ENCODE peak calls at places on chromosomes 2 and 18, in ten cellular contexts. One of them, this sample, is unnamed.

GRCh38 chr2:134228493-134228903 is 25.4 kb upstream of the MGAT5 start:
- DNase-seq in AG04450: no peak
- DNase-seq in astrocyte: no peak
- DNase-seq in colonic mucosa: peak; percentile 45
- DNase-seq in stomach: no peak
- DNase-seq in transverse colon: no peak
- DNase-seq in upper lobe of right lung: no peak
- DNase-seq in cardiac muscle cell: no peak
- DNase-seq in effector memory CD4-positive, alpha-beta T cell: no peak
- DNase-seq in endodermal cell: no peak
- DNase-seq in this sample: no peak

GRCh38 chr2:231489990-231490389 is 25.7 kb upstream of the NCL start:
- DNase-seq in astrocyte: no peak
- DNase-seq in upper lobe of right lung: peak; percentile 65
- DNase-seq in stomach: peak; percentile 30
- DNase-seq in effector memory CD4-positive, alpha-beta T cell: no peak
- DNase-seq in transverse colon: peak; percentile 19
- DNase-seq in AG04450: no peak
- DNase-seq in colonic mucosa: no peak
- DNase-seq in endodermal cell: peak; percentile 70
- DNase-seq in cardiac muscle cell: peak; percentile 12
- DNase-seq in this sample: peak; percentile 55

GRCh38 chr2:237565974-237566373 is 400 bp upstream of the PRLH start:
- DNase-seq in upper lobe of right lung: no peak
- DNase-seq in astrocyte: no peak
- DNase-seq in cardiac muscle cell: no peak
- DNase-seq in colonic mucosa: no peak
- DNase-seq in transverse colon: no peak
- DNase-seq in effector memory CD4-positive, alpha-beta T cell: no peak
- DNase-seq in stomach: no peak
- DNase-seq in endodermal cell: no peak
- DNase-seq in AG04450: no peak
- DNase-seq in this sample: no peak

GRCh38 chr2:150271952-150272351 is 215.5 kb downstream of the RND3 start:
- DNase-seq in cardiac muscle cell: peak; percentile 35
- DNase-seq in endodermal cell: no peak
- DNase-seq in astrocyte: peak; percentile 85
- DNase-seq in effector memory CD4-positive, alpha-beta T cell: no peak
- DNase-seq in upper lobe of right lung: no peak
- DNase-seq in transverse colon: no peak
- DNase-seq in stomach: no peak
- DNase-seq in colonic mucosa: no peak
- DNase-seq in AG04450: peak; percentile 74
- DNase-seq in this sample: no peak

GRCh38 chr2:16105178-16105663 is 164.9 kb downstream of the MYCN start:
- DNase-seq in endodermal cell: no peak
- DNase-seq in astrocyte: no peak
- DNase-seq in colonic mucosa: no peak
- DNase-seq in stomach: no peak
- DNase-seq in AG04450: no peak
- DNase-seq in cardiac muscle cell: no peak
- DNase-seq in effector memory CD4-positive, alpha-beta T cell: no peak
- DNase-seq in upper lobe of right lung: no peak
- DNase-seq in transverse colon: no peak
- DNase-seq in this sample: no peak

GRCh38 chr2:74975016-74975415 is 16.6 kb downstream of the POLE4 start:
- DNase-seq in astrocyte: no peak
- DNase-seq in effector memory CD4-positive, alpha-beta T cell: no peak
- DNase-seq in AG04450: no peak
- DNase-seq in endodermal cell: no peak
- DNase-seq in upper lobe of right lung: no peak
- DNase-seq in colonic mucosa: no peak
- DNase-seq in stomach: no peak
- DNase-seq in transverse colon: no peak
- DNase-seq in cardiac muscle cell: peak; percentile 51
- DNase-seq in this sample: no peak

GRCh38 chr18:58887613-58887963 is 22.9 kb downstream of the ZNF532 start:
- DNase-seq in effector memory CD4-positive, alpha-beta T cell: no peak
- DNase-seq in AG04450: no peak
- DNase-seq in cardiac muscle cell: peak; percentile 78
- DNase-seq in upper lobe of right lung: peak; percentile 82
- DNase-seq in transverse colon: peak; percentile 67
- DNase-seq in stomach: peak; percentile 38
- DNase-seq in astrocyte: peak; percentile 86
- DNase-seq in colonic mucosa: peak; percentile 50
- DNase-seq in endodermal cell: peak; percentile 35
- DNase-seq in this sample: peak; percentile 30

GRCh38 chr2:138421315-138421970 is 80.1 kb upstream of the SPOPL start:
- DNase-seq in transverse colon: no peak
- DNase-seq in endodermal cell: no peak
- DNase-seq in colonic mucosa: no peak
- DNase-seq in upper lobe of right lung: no peak
- DNase-seq in cardiac muscle cell: peak; percentile 7
- DNase-seq in astrocyte: peak; percentile 44
- DNase-seq in stomach: no peak
- DNase-seq in AG04450: no peak
- DNase-seq in effector memory CD4-positive, alpha-beta T cell: no peak
- DNase-seq in this sample: no peak

GRCh38 chr18:76420888-76421287 is 74.2 kb downstream of the ZNF516 start:
- DNase-seq in cardiac muscle cell: no peak
- DNase-seq in effector memory CD4-positive, alpha-beta T cell: no peak
- DNase-seq in endodermal cell: no peak
- DNase-seq in colonic mucosa: no peak
- DNase-seq in astrocyte: no peak
- DNase-seq in upper lobe of right lung: no peak
- DNase-seq in transverse colon: no peak
- DNase-seq in AG04450: no peak
- DNase-seq in stomach: no peak
- DNase-seq in this sample: no peak

GRCh38 chr2:173607601-173608311 is 253.1 kb downstream of the CDCA7 start:
- DNase-seq in upper lobe of right lung: no peak
- DNase-seq in colonic mucosa: peak; percentile 25
- DNase-seq in effector memory CD4-positive, alpha-beta T cell: no peak
- DNase-seq in endodermal cell: no peak
- DNase-seq in AG04450: no peak
- DNase-seq in stomach: no peak
- DNase-seq in transverse colon: no peak
- DNase-seq in astrocyte: no peak
- DNase-seq in cardiac muscle cell: peak; percentile 17
- DNase-seq in this sample: no peak

GRCh38 chr2:219541611-219542180 is 1.9 kb downstream of the CHPF start:
- DNase-seq in astrocyte: peak; percentile 46
- DNase-seq in endodermal cell: peak; percentile 97
- DNase-seq in stomach: peak; percentile 94
- DNase-seq in effector memory CD4-positive, alpha-beta T cell: peak; percentile 62
- DNase-seq in upper lobe of right lung: peak; percentile 94
- DNase-seq in AG04450: no peak
- DNase-seq in transverse colon: peak; percentile 93
- DNase-seq in cardiac muscle cell: peak; percentile 66
- DNase-seq in colonic mucosa: peak; percentile 93
- DNase-seq in this sample: peak; percentile 88

GRCh38 chr2:141707486-141707885 is 423.3 kb downstream of the LRP1B start:
- DNase-seq in stomach: no peak
- DNase-seq in upper lobe of right lung: no peak
- DNase-seq in effector memory CD4-positive, alpha-beta T cell: no peak
- DNase-seq in colonic mucosa: no peak
- DNase-seq in endodermal cell: no peak
- DNase-seq in astrocyte: no peak
- DNase-seq in cardiac muscle cell: no peak
- DNase-seq in AG04450: no peak
- DNase-seq in transverse colon: no peak
- DNase-seq in this sample: no peak

DNA sequence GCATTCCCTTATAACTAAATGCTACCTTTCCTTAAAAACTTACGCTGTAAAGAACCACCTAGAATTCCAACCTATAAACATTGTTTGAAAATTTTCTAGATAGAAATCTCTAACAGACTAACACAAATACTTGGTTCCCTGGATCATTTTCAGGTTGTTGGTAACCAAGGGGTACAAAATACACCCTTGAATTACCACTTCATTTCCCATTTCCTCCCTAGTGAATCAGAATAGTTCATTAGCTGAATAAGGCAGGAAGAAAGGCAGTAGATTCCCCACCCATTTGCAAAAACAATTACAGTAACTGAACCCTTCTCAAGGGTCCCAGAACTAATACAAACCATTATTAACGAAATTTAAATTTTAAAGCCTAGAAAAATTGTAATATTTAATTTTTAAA is 5.5 kb downstream of the MEX3C start:
- DNase-seq in astrocyte: no peak
- DNase-seq in stomach: no peak
- DNase-seq in transverse colon: no peak
- DNase-seq in cardiac muscle cell: no peak
- DNase-seq in colonic mucosa: no peak
- DNase-seq in endodermal cell: no peak
- DNase-seq in AG04450: no peak
- DNase-seq in effector memory CD4-positive, alpha-beta T cell: no peak
- DNase-seq in upper lobe of right lung: no peak
- DNase-seq in this sample: no peak
- H3K27ac ChIP-seq in astrocyte: no peak overlapping the region
- H3K27ac ChIP-seq in stomach: peak overlapping the region; percentile 28
- H3K27ac ChIP-seq in transverse colon: no peak overlapping the region
- H3K27ac ChIP-seq in cardiac muscle cell: no peak overlapping the region
- H3K27ac ChIP-seq in colonic mucosa: no peak overlapping the region
- H3K27ac ChIP-seq in endodermal cell: no peak overlapping the region
- H3K27ac ChIP-seq in AG04450: no peak overlapping the region
- H3K27ac ChIP-seq in effector memory CD4-positive, alpha-beta T cell: no peak overlapping the region
- H3K27ac ChIP-seq in upper lobe of right lung: no peak overlapping the region
- H3K27ac ChIP-seq in this sample: no peak overlapping the region

GRCh38 chr2:179692610-179693009 is 168.8 kb downstream of the ZNF385B start:
- DNase-seq in cardiac muscle cell: no peak
- DNase-seq in endodermal cell: peak; percentile 56
- DNase-seq in stomach: no peak
- DNase-seq in colonic mucosa: no peak
- DNase-seq in transverse colon: no peak
- DNase-seq in astrocyte: no peak
- DNase-seq in effector memory CD4-positive, alpha-beta T cell: no peak
- DNase-seq in upper lobe of right lung: no peak
- DNase-seq in AG04450: no peak
- DNase-seq in this sample: no peak
- H3K27ac ChIP-seq in cardiac muscle cell: no peak overlapping the region
- H3K27ac ChIP-seq in endodermal cell: no peak overlapping the region
- H3K27ac ChIP-seq in stomach: no peak overlapping the region
- H3K27ac ChIP-seq in colonic mucosa: no peak overlapping the region
- H3K27ac ChIP-seq in transverse colon: no peak overlapping the region
- H3K27ac ChIP-seq in astrocyte: no peak overlapping the region
- H3K27ac ChIP-seq in effector memory CD4-positive, alpha-beta T cell: no peak overlapping the region
- H3K27ac ChIP-seq in upper lobe of right lung: no peak overlapping the region
- H3K27ac ChIP-seq in AG04450: no peak overlapping the region
- H3K27ac ChIP-seq in this sample: no peak overlapping the region

GRCh38 chr2:215620528-215620927 is 184.7 kb upstream of the FN1 start:
- DNase-seq in upper lobe of right lung: no peak
- DNase-seq in transverse colon: no peak
- DNase-seq in cardiac muscle cell: no peak
- DNase-seq in endodermal cell: no peak
- DNase-seq in colonic mucosa: no peak
- DNase-seq in astrocyte: no peak
- DNase-seq in stomach: no peak
- DNase-seq in AG04450: no peak
- DNase-seq in effector memory CD4-positive, alpha-beta T cell: no peak
- DNase-seq in this sample: no peak

GRCh38 chr2:215619989-215620388 is 184.1 kb upstream of the FN1 start:
- DNase-seq in transverse colon: peak; percentile 22
- DNase-seq in effector memory CD4-positive, alpha-beta T cell: no peak
- DNase-seq in cardiac muscle cell: peak; percentile 26
- DNase-seq in endodermal cell: no peak
- DNase-seq in AG04450: no peak
- DNase-seq in stomach: peak; percentile 49
- DNase-seq in upper lobe of right lung: peak; percentile 71
- DNase-seq in astrocyte: no peak
- DNase-seq in colonic mucosa: peak; percentile 62
- DNase-seq in this sample: peak; percentile 38

GRCh38 chr2:215617060-215617824 is 181.4 kb upstream of the FN1 start:
- DNase-seq in colonic mucosa: no peak
- DNase-seq in AG04450: no peak
- DNase-seq in cardiac muscle cell: no peak
- DNase-seq in effector memory CD4-positive, alpha-beta T cell: no peak
- DNase-seq in astrocyte: no peak
- DNase-seq in endodermal cell: no peak
- DNase-seq in transverse colon: no peak
- DNase-seq in stomach: no peak
- DNase-seq in upper lobe of right lung: no peak
- DNase-seq in this sample: no peak

GRCh38 chr2:215618145-215618544 is 182.3 kb upstream of the FN1 start:
- DNase-seq in endodermal cell: no peak
- DNase-seq in cardiac muscle cell: no peak
- DNase-seq in astrocyte: no peak
- DNase-seq in transverse colon: no peak
- DNase-seq in upper lobe of right lung: no peak
- DNase-seq in effector memory CD4-positive, alpha-beta T cell: no peak
- DNase-seq in stomach: no peak
- DNase-seq in colonic mucosa: no peak
- DNase-seq in AG04450: no peak
- DNase-seq in this sample: no peak

GRCh38 chr2:215619022-215619958 is 183.4 kb upstream of the FN1 start:
- DNase-seq in transverse colon: no peak
- DNase-seq in astrocyte: peak; percentile 94
- DNase-seq in endodermal cell: peak; percentile 82
- DNase-seq in colonic mucosa: no peak
- DNase-seq in upper lobe of right lung: no peak
- DNase-seq in AG04450: no peak
- DNase-seq in cardiac muscle cell: peak; percentile 95
- DNase-seq in stomach: no peak
- DNase-seq in effector memory CD4-positive, alpha-beta T cell: no peak
- DNase-seq in this sample: no peak
- H3K27ac ChIP-seq in transverse colon: no peak overlapping the region
- H3K27ac ChIP-seq in astrocyte: peak overlapping the region; percentile 56
- H3K27ac ChIP-seq in endodermal cell: peak overlapping the region; percentile 85
- H3K27ac ChIP-seq in colonic mucosa: no peak overlapping the region
- H3K27ac ChIP-seq in upper lobe of right lung: no peak overlapping the region
- H3K27ac ChIP-seq in AG04450: no peak overlapping the region
- H3K27ac ChIP-seq in cardiac muscle cell: peak overlapping the region; percentile 89
- H3K27ac ChIP-seq in stomach: no peak overlapping the region
- H3K27ac ChIP-seq in effector memory CD4-positive, alpha-beta T cell: no peak overlapping the region
- H3K27ac ChIP-seq in this sample: no peak overlapping the region

DNA sequence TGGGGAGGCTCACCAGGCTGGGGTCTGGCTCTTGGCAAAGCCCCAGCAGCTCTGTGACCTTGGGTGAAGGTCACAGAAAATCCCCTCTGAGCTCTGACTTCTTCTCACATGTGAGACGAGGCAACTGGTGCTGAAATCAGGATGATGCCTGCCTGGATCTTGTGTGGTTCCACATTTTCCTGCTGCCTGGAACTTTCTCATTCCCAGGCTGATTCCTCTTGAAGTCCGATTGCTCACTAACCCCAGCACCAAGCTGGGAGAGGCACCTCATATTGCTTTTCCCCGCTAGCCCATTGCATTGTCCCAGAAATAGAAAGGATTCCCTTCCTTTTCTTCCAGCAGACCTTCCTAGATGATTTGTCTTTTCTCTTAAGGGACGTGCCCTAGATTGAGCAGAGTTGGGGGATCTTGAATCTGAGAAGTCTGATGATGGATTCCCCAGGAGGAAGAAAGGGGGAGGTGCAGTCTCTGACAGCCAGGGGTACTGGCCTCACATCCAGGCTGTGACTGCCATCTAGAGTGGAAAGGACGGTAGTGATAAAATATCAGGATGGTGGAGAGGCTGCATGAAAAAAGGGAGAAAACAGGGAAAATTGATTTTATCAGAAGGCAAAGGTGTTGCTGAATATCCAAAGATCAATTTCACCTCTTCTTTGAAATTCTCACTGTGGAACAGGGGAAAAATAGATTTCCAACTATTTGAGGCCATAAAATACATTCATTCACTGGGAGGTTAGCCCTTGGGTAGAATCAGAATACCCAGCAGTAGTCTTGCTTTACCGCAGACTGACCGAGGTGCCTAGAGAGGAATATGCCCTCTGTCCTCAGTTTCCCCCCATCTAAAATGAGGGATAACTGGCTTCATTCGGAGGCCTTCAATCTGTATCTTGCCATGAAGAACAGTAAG is 96.3 kb downstream of the FAM210A start:
- DNase-seq in stomach: no peak
- DNase-seq in colonic mucosa: peak; percentile 49
- DNase-seq in AG04450: no peak
- DNase-seq in endodermal cell: peak; percentile 86
- DNase-seq in cardiac muscle cell: peak; percentile 70
- DNase-seq in transverse colon: peak; percentile 49
- DNase-seq in astrocyte: peak; percentile 10
- DNase-seq in upper lobe of right lung: no peak
- DNase-seq in effector memory CD4-positive, alpha-beta T cell: no peak
- DNase-seq in this sample: peak; percentile 67
- H3K27ac ChIP-seq in stomach: no peak overlapping the region
- H3K27ac ChIP-seq in colonic mucosa: no peak overlapping the region
- H3K27ac ChIP-seq in AG04450: no peak overlapping the region
- H3K27ac ChIP-seq in endodermal cell: peak overlapping the region; percentile 75
- H3K27ac ChIP-seq in cardiac muscle cell: no peak overlapping the region
- H3K27ac ChIP-seq in transverse colon: no peak overlapping the region
- H3K27ac ChIP-seq in astrocyte: no peak overlapping the region
- H3K27ac ChIP-seq in upper lobe of right lung: no peak overlapping the region
- H3K27ac ChIP-seq in effector memory CD4-positive, alpha-beta T cell: no peak overlapping the region
- H3K27ac ChIP-seq in this sample: peak overlapping the region; percentile 22